ENCODE peak calls at places on chromosomes 5 and 9, in eight cellular contexts. T, Q, J, U, B, N, H and L are unnamed samples. For H3K27me3, the result is how much of the 10 kb centered on the place peaks cover.

GRCh38 chr9:93112116-93112863 is 16.3 kb downstream of the CARD19 start:
- DNase-seq in T (no peak), U (peak), N (no peak), J (no peak), Q (peak), B (no peak), H (no peak), L (peak)

GRCh38 chr5:10892135-10892910 is 131.3 kb upstream of the DAP start:
- DNase-seq in U (no peak), H (peak), T (no peak), Q (no peak), N (no peak), B (no peak), J (peak), L (no peak)

GRCh38 chr5:1510151-1510561 is 13.6 kb downstream of the LPCAT1 start:
- DNase-seq in H (no peak), B (no peak), J (no peak), N (peak), Q (peak), T (no peak), U (peak), L (peak)

GRCh38 chr9:113682297-113682771 is 193.8 kb upstream of the ZNF618 start:
- DNase-seq in H (peak), B (peak), J (peak), Q (peak), N (peak), T (peak), U (no peak), L (peak)

GRCh38 chr5:122089614-122090013 is 11.6 kb upstream of the LOX start:
- DNase-seq in H (peak), B (peak), Q (no peak), N (no peak), U (no peak), J (peak), T (peak), L (no peak)

GRCh38 chr5:45281081-45281480 is 415.1 kb downstream of the HCN1 start:
- DNase-seq in U (no peak), Q (no peak), T (no peak), H (no peak), N (no peak), B (no peak), J (no peak), L (no peak)

GRCh38 chr9:127154390-127155191 is 32.2 kb upstream of the ANGPTL2 start:
- DNase-seq in H (peak), N (peak), T (peak), J (no peak), B (peak), U (peak), Q (peak), L (peak)

GRCh38 chr9:134225816-134226215 is 61.5 kb upstream of the RNU6ATAC start:
- DNase-seq in Q (no peak), B (no peak), J (no peak), U (no peak), H (no peak), T (no peak), N (no peak), L (peak)

GRCh38 chr5:178078197-178078995 is 34.9 kb upstream of the N4BP3 start:
- DNase-seq in B (peak), U (no peak), N (no peak), T (peak), H (peak), J (peak), Q (no peak), L (no peak)

GRCh38 chr5:127549551-127549950 is 32.1 kb downstream of the PRRC1 start:
- DNase-seq in H (peak), T (no peak), B (peak), J (no peak), Q (no peak), U (no peak), N (no peak), L (no peak)

GRCh38 chr9:133637451-133638055 is 1.4 kb downstream of the DBH start:
- DNase-seq in B (no peak), N (no peak), T (no peak), U (no peak), J (no peak), Q (no peak), H (no peak), L (no peak)

GRCh38 chr5:50564079-50564478 is 102.4 kb upstream of the PARP8 start:
- DNase-seq in T (no peak), J (peak), N (no peak), H (no peak), U (no peak), B (no peak), Q (no peak), L (no peak)

GRCh38 chr5:152942633-152943336 is 537.7 kb upstream of the NMUR2 start:
- DNase-seq in H (no peak), T (no peak), U (no peak), Q (no peak), N (no peak), J (no peak), B (no peak), L (no peak)

GRCh38 chr5:162768962-162769464 is 668.4 kb upstream of the CCNG1 start:
- DNase-seq in T (no peak), B (no peak), N (no peak), Q (no peak), U (no peak), H (no peak), J (no peak), L (no peak)

GRCh38 chr9:1100945-1101344 is 50.8 kb downstream of the DMRT2 start:
- DNase-seq in U (peak), T (peak), B (peak), Q (peak), J (peak), H (no peak), N (peak), L (no peak)

GRCh38 chr5:110957934-110958333 is 113.6 kb upstream of the TSLP start:
- DNase-seq in N (no peak), B (peak), J (peak), Q (no peak), U (no peak), H (no peak), T (peak), L (no peak)

GRCh38 chr9:135218331-135219225 is 131.1 kb downstream of the OLFM1 start:
- DNase-seq in B (no peak), H (no peak), Q (peak), N (no peak), J (no peak), T (no peak), U (peak), L (peak)

GRCh38 chr9:121073038-121073437 is 1.7 kb upstream of the CNTRL start:
- DNase-seq in U (peak), B (peak), T (peak), H (no peak), Q (no peak), N (peak), J (peak), L (no peak)

GRCh38 chr5:10366310-10367297 is 13.1 kb downstream of the MARCHF6 start:
- DNase-seq in H (no peak), T (peak), U (no peak), Q (no peak), B (peak), J (peak), N (peak), L (no peak)

GRCh38 chr5:90824436-90824835 is 265.8 kb downstream of the ADGRV1 start:
- DNase-seq in B (no peak), N (no peak), Q (no peak), U (no peak), T (no peak), H (no peak), J (no peak), L (no peak)

GRCh38 chr9:131758972-131759647 is 19.2 kb upstream of the RAPGEF1 start:
- DNase-seq in H (no peak), T (no peak), U (no peak), B (no peak), J (peak), N (no peak), Q (no peak), L (no peak)

GRCh38 chr5:128881609-128882008 is 83.7 kb upstream of the SLC27A6 start:
- DNase-seq in T (no peak), B (peak), H (no peak), U (no peak), N (no peak), J (no peak), Q (no peak), L (no peak)

GRCh38 chr5:41883243-41883642 is 13.0 kb upstream of the OXCT1 start:
- DNase-seq in H (no peak), T (no peak), U (no peak), J (no peak), N (no peak), Q (no peak), B (no peak), L (no peak)

GRCh38 chr5:35203403-35203802 is 26.9 kb downstream of the PRLR start:
- DNase-seq in H (no peak), T (no peak), B (no peak), N (no peak), Q (no peak), U (no peak), J (no peak), L (no peak)

GRCh38 chr5:35201291-35201690 is 29.0 kb downstream of the PRLR start:
- DNase-seq in Q (no peak), U (no peak), T (no peak), N (no peak), B (no peak), J (no peak), H (no peak), L (no peak)

GRCh38 chr5:35205186-35205585 is 25.1 kb downstream of the PRLR start:
- DNase-seq in T (peak), J (no peak), H (no peak), N (no peak), U (no peak), Q (no peak), B (no peak), L (no peak)

GRCh38 chr5:35199886-35200285 is 30.4 kb downstream of the PRLR start:
- DNase-seq in H (no peak), N (no peak), T (no peak), J (no peak), Q (no peak), B (no peak), U (no peak), L (no peak)

GRCh38 chr5:35202319-35203111 is 27.8 kb downstream of the PRLR start:
- DNase-seq in B (peak), J (no peak), H (peak), T (peak), Q (peak), U (no peak), N (peak), L (peak)
- H3K27me3 ChIP-seq in B (under half), J (under half), H (under half), T (under half), Q (under half), U (under half), N (under half), L (under half)

DNA sequence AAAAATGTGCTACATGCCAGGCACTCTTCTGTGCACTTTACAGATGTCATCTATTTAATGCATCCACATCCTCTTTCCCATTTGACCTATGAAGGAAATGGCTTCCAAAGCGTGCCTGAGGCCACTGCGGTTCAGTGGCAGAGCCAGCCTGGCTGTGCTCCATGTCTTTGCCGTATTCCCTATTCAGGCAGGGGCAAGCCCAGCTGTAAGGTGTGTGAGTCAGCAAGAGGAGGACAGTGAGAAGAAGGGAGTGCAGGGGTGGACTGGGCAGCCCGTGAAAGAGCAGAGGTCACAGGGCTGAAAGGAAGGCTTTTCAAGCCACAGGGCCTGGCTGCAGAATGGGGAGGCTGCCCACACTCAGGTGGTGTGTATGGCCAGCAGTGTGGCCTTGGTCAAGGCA is 91.7 kb downstream of the HRH2 start:
- DNase-seq in U (no peak), T (no peak), N (no peak), Q (no peak), J (peak), B (no peak), H (no peak), L (no peak)
- H3K27me3 ChIP-seq in U (under half), T (under half), N (under half), Q (under half), J (under half), B (under half), H (under half), L (under half)

DNA sequence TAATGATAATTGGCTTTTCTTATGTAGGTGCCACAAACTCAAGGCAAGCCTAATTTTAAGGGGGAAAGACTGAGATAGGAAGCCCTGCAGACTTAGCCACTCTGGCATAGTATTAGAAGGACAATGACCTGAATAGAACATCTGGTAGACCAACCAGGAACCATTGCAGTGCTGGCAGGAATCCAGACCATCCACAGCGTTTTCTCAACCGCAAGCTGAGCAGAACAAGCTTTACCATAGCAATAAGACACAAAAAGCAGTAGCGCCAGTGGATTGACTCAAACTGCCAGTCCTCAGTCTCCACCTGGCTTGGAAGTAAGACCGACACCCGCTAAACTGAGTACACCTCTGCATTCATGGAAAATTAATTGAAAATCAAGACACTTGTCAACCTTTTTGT is 141.3 kb upstream of the LPAR1 start:
- DNase-seq in T (no peak), J (no peak), N (peak), Q (no peak), H (no peak), B (no peak), U (no peak), L (peak)
- H3K27me3 ChIP-seq in T (under half), J (under half), N (under half), Q (under half), H (under half), B (under half), U (under half), L (under half)

GRCh38 chr9:100352727-100353505 is at the start of gene TEX10:
- DNase-seq in T (peak), N (peak), J (peak), Q (peak), H (peak), U (peak), B (peak), L (peak)
- H3K27me3 ChIP-seq in T (under half), N (under half), J (under half), Q (under half), H (under half), U (under half), B (under half), L (under half)

GRCh38 chr5:3123763-3124157 is 372.3 kb upstream of the IRX2 start:
- DNase-seq in N (no peak), B (no peak), U (no peak), Q (no peak), T (no peak), H (no peak), J (no peak), L (no peak)
- H3K27me3 ChIP-seq in N (under half), B (under half), U (under half), Q (under half), T (under half), H (under half), J (under half), L (under half)

GRCh38 chr5:374631-375335 is 53.3 kb downstream of the AHRR start:
- DNase-seq in N (peak), B (no peak), J (no peak), H (no peak), T (no peak), Q (peak), U (peak), L (peak)

GRCh38 chr5:375921-376871 is 54.7 kb downstream of the AHRR start:
- DNase-seq in N (peak), J (no peak), Q (peak), H (no peak), B (no peak), T (no peak), U (peak), L (peak)

GRCh38 chr5:376951-377325 is 55.4 kb downstream of the AHRR start:
- DNase-seq in H (no peak), Q (no peak), N (peak), B (no peak), J (no peak), T (no peak), U (peak), L (no peak)

GRCh38 chr5:373710-374602 is 52.4 kb downstream of the AHRR start:
- DNase-seq in N (peak), Q (peak), H (no peak), U (peak), B (peak), T (peak), J (peak), L (peak)

GRCh38 chr5:375336-375920 is 53.9 kb downstream of the AHRR start:
- DNase-seq in B (no peak), H (no peak), T (no peak), U (peak), N (no peak), J (no peak), Q (peak), L (peak)
- H3K27me3 ChIP-seq in B (under half), H (under half), T (under half), U (under half), N (under half), J (under half), Q (under half), L (under half)

DNA sequence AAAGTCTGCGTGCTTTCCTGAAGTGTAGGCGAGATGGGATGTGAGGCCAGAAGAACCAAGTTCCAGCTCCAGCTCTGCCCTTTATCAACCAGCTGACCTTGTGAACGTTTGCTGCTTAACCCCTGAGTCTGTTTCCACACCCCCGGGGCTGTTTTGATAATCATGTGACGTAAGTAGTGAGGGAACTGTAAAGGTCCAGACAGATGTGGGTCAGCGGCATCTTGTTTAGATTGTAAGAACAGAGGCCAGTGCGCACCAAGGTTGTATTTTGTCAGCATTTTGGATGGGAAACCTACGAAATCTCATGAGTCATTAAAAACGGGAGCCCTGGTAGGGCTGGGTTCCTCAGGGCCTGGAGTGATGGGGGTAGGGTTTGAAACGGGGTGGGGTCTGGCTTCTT is 13.8 kb upstream of the COL15A1 start:
- DNase-seq in U (no peak), N (no peak), J (no peak), B (peak), T (peak), H (no peak), Q (no peak), L (no peak)
- H3K27me3 ChIP-seq in U (under half), N (under half), J (under half), B (under half), T (under half), H (under half), Q (under half), L (under half)

GRCh38 chr5:154607746-154608145 is 129.7 kb upstream of the HAND1 start:
- DNase-seq in J (no peak), B (no peak), N (no peak), H (no peak), Q (no peak), U (no peak), T (no peak), L (no peak)

GRCh38 chr5:154611341-154611767 is 133.3 kb upstream of the HAND1 start:
- DNase-seq in T (peak), Q (peak), B (peak), U (no peak), N (no peak), H (no peak), J (no peak), L (no peak)

GRCh38 chr5:154608531-154609011 is 130.5 kb upstream of the HAND1 start:
- DNase-seq in N (no peak), Q (peak), H (no peak), B (no peak), U (no peak), T (no peak), J (no peak), L (no peak)

GRCh38 chr5:154612666-154613065 is 134.6 kb upstream of the HAND1 start:
- DNase-seq in B (no peak), T (no peak), U (no peak), H (no peak), J (no peak), N (no peak), Q (no peak), L (no peak)

GRCh38 chr5:154610321-154611154 is 132.5 kb upstream of the HAND1 start:
- DNase-seq in B (peak), Q (peak), U (peak), T (peak), H (no peak), J (peak), N (peak), L (peak)
- H3K27me3 ChIP-seq in B (under half), Q (under half), U (half or more), T (under half), H (under half), J (under half), N (half or more), L (under half)

GRCh38 chr9:110864011-110864410 is 174.3 kb downstream of the LPAR1 start:
- DNase-seq in Q (no peak), J (no peak), N (no peak), H (no peak), U (no peak), B (no peak), T (no peak), L (no peak)
- H3K27me3 ChIP-seq in Q (under half), J (under half), N (under half), H (under half), U (under half), B (under half), T (under half), L (under half)